ENCODE peak calls at places on chromosome 22, in seven cellular contexts. X is activated T-cell treated with anti-CD3 and anti-CD28 coated beads, Interleukin-2, amount 50 U/mL, for 48 hours; O is brain microvascular endothelial cell; N is OCI-LY7; K is RPMI8226; U is stimulated activated naive CD8-positive, alpha-beta T cell treated with anti-CD3 and anti-CD28 coated beads, Interleukin-15, Interleukin-2, amounts not matched to agents 100 U/mL and 50 U/mL, for 24 hours; J is A549. A is an unnamed sample.

GRCh38 chr22:28594784-28595324 is 84.8 kb downstream of the TTC28 start:
- DNase-seq in X (no peak), O (peak), N (peak), K (peak), U (no peak), J (peak), A (peak)

GRCh38 chr22:45507798-45508197 is 5.1 kb downstream of the FBLN1 start:
- DNase-seq in X (no peak), O (no peak), N (no peak), K (no peak), U (no peak), J (no peak), A (no peak)

GRCh38 chr22:42902875-42903510 is 45.9 kb upstream of the ARFGAP3 start:
- DNase-seq in X (no peak), O (no peak), N (no peak), K (no peak), U (no peak), J (no peak), A (no peak)

GRCh38 chr22:23536821-23537345 is 43.2 kb downstream of the IGLL1 start:
- DNase-seq in X (no peak), O (no peak), N (no peak), K (no peak), U (no peak), J (no peak), A (no peak)

GRCh38 chr22:44399196-44399837 is 86.6 kb upstream of the SHISAL1 start:
- DNase-seq in X (no peak), O (no peak), N (no peak), K (peak), U (no peak), J (no peak), A (no peak)

GRCh38 chr22:44409211-44409648 is 88.8 kb downstream of the RTL6 start:
- DNase-seq in X (no peak), O (no peak), N (no peak), K (peak), U (no peak), J (no peak), A (no peak)

GRCh38 chr22:48708558-48709245 is 1119.0 kb downstream of the BRD1 start:
- DNase-seq in X (no peak), O (no peak), N (no peak), K (no peak), U (no peak), J (no peak), A (no peak)

GRCh38 chr22:22045576-22046335 is 63.2 kb upstream of the TOP3B start:
- DNase-seq in X (no peak), O (no peak), N (peak), K (no peak), U (no peak), J (no peak), A (no peak)

GRCh38 chr22:23250424-23251363 is 70.4 kb downstream of the BCR start:
- DNase-seq in X (no peak), O (no peak), N (no peak), K (no peak), U (no peak), J (no peak), A (no peak)

GRCh38 chr22:36612458-36612857 is 83.5 kb upstream of the EIF3D start:
- DNase-seq in X (no peak), O (no peak), N (no peak), K (no peak), U (no peak), J (no peak), A (no peak)

GRCh38 chr22:49570032-49570848 is 257.4 kb downstream of the BRD1 start:
- DNase-seq in X (no peak), O (no peak), N (no peak), K (no peak), U (no peak), J (no peak), A (no peak)

GRCh38 chr22:38775656-38776055 is 18.3 kb downstream of the DNAL4 start:
- DNase-seq in X (no peak), O (no peak), N (no peak), K (no peak), U (no peak), J (no peak), A (no peak)

GRCh38 chr22:29284196-29284595 is 16.1 kb downstream of the EWSR1 start:
- DNase-seq in X (no peak), O (no peak), N (no peak), K (no peak), U (no peak), J (no peak), A (no peak)

GRCh38 chr22:42257386-42257785 is 13.1 kb downstream of the TCF20 start:
- DNase-seq in X (no peak), O (no peak), N (no peak), K (no peak), U (no peak), J (no peak), A (no peak)

GRCh38 chr22:49208003-49208402 is 619.7 kb downstream of the BRD1 start:
- DNase-seq in X (peak), O (no peak), N (no peak), K (no peak), U (no peak), J (no peak), A (no peak)

GRCh38 chr22:46963672-46964545 is 201.5 kb downstream of the TBC1D22A start:
- DNase-seq in X (no peak), O (no peak), N (no peak), K (no peak), U (no peak), J (no peak), A (no peak)

GRCh38 chr22:29311468-29312217 is 3.9 kb downstream of the RASL10A start:
- DNase-seq in X (no peak), O (no peak), N (no peak), K (no peak), U (no peak), J (no peak), A (peak)

GRCh38 chr22:47045691-47046410 is 283.4 kb downstream of the TBC1D22A start:
- DNase-seq in X (no peak), O (no peak), N (no peak), K (no peak), U (no peak), J (no peak), A (no peak)

GRCh38 chr22:27318516-27318915 is 483.0 kb downstream of the MN1 start:
- DNase-seq in X (no peak), O (peak), N (peak), K (peak), U (no peak), J (no peak), A (no peak)

GRCh38 chr22:31150615-31151014 is 9.4 kb upstream of the RNF185 start:
- DNase-seq in X (no peak), O (no peak), N (no peak), K (no peak), U (no peak), J (no peak), A (no peak)

GRCh38 chr22:17264321-17265052 is 45.3 kb upstream of the ADA2 start:
- DNase-seq in X (no peak), O (no peak), N (no peak), K (no peak), U (no peak), J (no peak), A (no peak)

GRCh38 chr22:41048791-41049717 is 43.3 kb upstream of the EP300 start:
- DNase-seq in X (no peak), O (peak), N (no peak), K (no peak), U (no peak), J (no peak), A (no peak)

GRCh38 chr22:31940506-31940905 is 3.8 kb upstream of the YWHAH start:
- DNase-seq in X (no peak), O (no peak), N (no peak), K (no peak), U (no peak), J (no peak), A (no peak)

GRCh38 chr22:46008291-46008690 is 31.3 kb upstream of the WNT7B start:
- DNase-seq in X (no peak), O (no peak), N (no peak), K (no peak), U (no peak), J (no peak), A (no peak)

GRCh38 chr22:50544078-50544745 is 1.5 kb upstream of the KLHDC7B start:
- DNase-seq in X (peak), O (peak), N (peak), K (peak), U (peak), J (peak), A (peak)

GRCh38 chr22:41966607-41967240 is 2.5 kb upstream of the SEPTIN3 start:
- DNase-seq in X (peak), O (peak), N (peak), K (peak), U (peak), J (peak), A (peak)

GRCh38 chr22:42214625-42215415 is 55.6 kb downstream of the TCF20 start:
- DNase-seq in X (no peak), O (peak), N (no peak), K (no peak), U (no peak), J (no peak), A (no peak)

GRCh38 chr22:32684822-32685187 is 116.7 kb upstream of the TIMP3 start:
- DNase-seq in X (no peak), O (peak), N (no peak), K (no peak), U (no peak), J (no peak), A (no peak)